ENCODE peak calls at places on chromosomes 12 and 14, in eight cellular contexts. B is A549, M is spleen, C is Peyer's patch, R is prostate gland, F is tibial nerve, E is stomach, X is H1. J is an unnamed sample. For H3K9me3, the result is how much of the 10 kb centered on the place peaks cover.

GRCh38 chr14:44662250-44662891 is 155.3 kb upstream of the FSCB start:
- DNase-seq in B (no peak), M (no peak), C (no peak), R (no peak), F (no peak), E (no peak), X (no peak), J (no peak)

GRCh38 chr14:52351191-52351560 is 37.1 kb downstream of the PTGER2 start:
- DNase-seq in B (no peak), M (no peak), C (no peak), R (no peak), F (no peak), E (no peak), X (no peak), J (no peak)

GRCh38 chr14:69610859-69611263 is 535 bp upstream of the SUSD6 start:
- DNase-seq in B (no peak), M (no peak), C (no peak), R (no peak), F (no peak), E (no peak), X (no peak), J (no peak)

GRCh38 chr12:93025145-93026103 is 96.3 kb upstream of the EEA1 start:
- DNase-seq in B (peak), M (no peak), C (no peak), R (peak), F (no peak), E (no peak), X (no peak), J (no peak)

GRCh38 chr12:74021937-74022336 is 515.7 kb upstream of the ATXN7L3B start:
- DNase-seq in B (peak), M (peak), C (no peak), R (no peak), F (no peak), E (peak), X (peak), J (no peak)

GRCh38 chr12:85468356-85469157 is 188.5 kb downstream of the ALX1 start:
- DNase-seq in B (peak), M (no peak), C (no peak), R (peak), F (no peak), E (peak), X (no peak), J (no peak)

GRCh38 chr12:4153343-4153892 is 120.1 kb upstream of the CCND2 start:
- DNase-seq in B (no peak), M (peak), C (peak), R (no peak), F (no peak), E (no peak), X (no peak), J (no peak)

GRCh38 chr12:29455087-29455486 is 42.4 kb downstream of the OVCH1 start:
- DNase-seq in B (no peak), M (no peak), C (no peak), R (no peak), F (no peak), E (no peak), X (no peak), J (no peak)

GRCh38 chr12:80690090-80690489 is 17.3 kb upstream of the MYF6 start:
- DNase-seq in B (no peak), M (no peak), C (no peak), R (no peak), F (no peak), E (no peak), X (no peak), J (no peak)

GRCh38 chr12:80692114-80692513 is 15.3 kb upstream of the MYF6 start:
- DNase-seq in B (no peak), M (no peak), C (no peak), R (no peak), F (no peak), E (no peak), X (no peak), J (no peak)

GRCh38 chr12:80690513-80690912 is 16.9 kb upstream of the MYF6 start:
- DNase-seq in B (no peak), M (no peak), C (no peak), R (no peak), F (no peak), E (no peak), X (no peak), J (no peak)
- TF ChIP-seq POLR2A in B (no peak), M (no peak), C (no peak), R (no peak), F (no peak), E (no peak), X (no peak), J (no peak)

DNA sequence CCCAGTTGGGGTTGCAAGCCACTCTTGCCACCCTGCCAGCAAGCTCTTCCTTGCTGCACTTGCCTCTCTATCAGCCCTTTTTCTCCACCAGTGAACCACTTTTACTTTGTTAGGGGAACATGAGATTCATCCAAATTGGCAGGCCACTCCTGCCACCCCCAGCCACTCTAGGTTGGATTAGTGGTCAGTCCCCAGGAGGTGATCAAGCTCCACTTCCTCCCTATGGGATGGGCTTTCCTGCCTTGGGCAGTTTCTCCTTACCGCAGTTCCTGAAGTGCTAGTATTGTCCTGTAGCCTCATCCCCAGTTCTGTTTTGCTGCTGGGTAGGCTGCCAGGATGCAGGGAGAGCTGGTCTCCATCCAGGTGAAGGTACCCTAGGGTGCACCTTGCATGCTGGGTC is 104.5 kb downstream of the ALG10 start:
- DNase-seq in B (no peak), M (no peak), C (no peak), R (no peak), F (no peak), E (no peak), X (no peak), J (no peak)
- H3K9me3 ChIP-seq in B (under half), M (under half), C (under half), R (under half), F (under half), E (under half), X (under half), J (under half)

GRCh38 chr12:124389537-124390441 is 94.9 kb downstream of the RFLNA start:
- DNase-seq in B (peak), M (no peak), C (peak), R (no peak), F (no peak), E (no peak), X (no peak), J (no peak)

GRCh38 chr12:124387510-124387855 is 92.6 kb downstream of the RFLNA start:
- DNase-seq in B (no peak), M (no peak), C (no peak), R (no peak), F (no peak), E (peak), X (no peak), J (no peak)

GRCh38 chr12:124390442-124391116 is 95.7 kb downstream of the RFLNA start:
- DNase-seq in B (peak), M (peak), C (peak), R (no peak), F (no peak), E (peak), X (no peak), J (no peak)

GRCh38 chr12:124388038-124388676 is 93.3 kb downstream of the RFLNA start:
- DNase-seq in B (no peak), M (no peak), C (no peak), R (no peak), F (no peak), E (no peak), X (no peak), J (no peak)

DNA sequence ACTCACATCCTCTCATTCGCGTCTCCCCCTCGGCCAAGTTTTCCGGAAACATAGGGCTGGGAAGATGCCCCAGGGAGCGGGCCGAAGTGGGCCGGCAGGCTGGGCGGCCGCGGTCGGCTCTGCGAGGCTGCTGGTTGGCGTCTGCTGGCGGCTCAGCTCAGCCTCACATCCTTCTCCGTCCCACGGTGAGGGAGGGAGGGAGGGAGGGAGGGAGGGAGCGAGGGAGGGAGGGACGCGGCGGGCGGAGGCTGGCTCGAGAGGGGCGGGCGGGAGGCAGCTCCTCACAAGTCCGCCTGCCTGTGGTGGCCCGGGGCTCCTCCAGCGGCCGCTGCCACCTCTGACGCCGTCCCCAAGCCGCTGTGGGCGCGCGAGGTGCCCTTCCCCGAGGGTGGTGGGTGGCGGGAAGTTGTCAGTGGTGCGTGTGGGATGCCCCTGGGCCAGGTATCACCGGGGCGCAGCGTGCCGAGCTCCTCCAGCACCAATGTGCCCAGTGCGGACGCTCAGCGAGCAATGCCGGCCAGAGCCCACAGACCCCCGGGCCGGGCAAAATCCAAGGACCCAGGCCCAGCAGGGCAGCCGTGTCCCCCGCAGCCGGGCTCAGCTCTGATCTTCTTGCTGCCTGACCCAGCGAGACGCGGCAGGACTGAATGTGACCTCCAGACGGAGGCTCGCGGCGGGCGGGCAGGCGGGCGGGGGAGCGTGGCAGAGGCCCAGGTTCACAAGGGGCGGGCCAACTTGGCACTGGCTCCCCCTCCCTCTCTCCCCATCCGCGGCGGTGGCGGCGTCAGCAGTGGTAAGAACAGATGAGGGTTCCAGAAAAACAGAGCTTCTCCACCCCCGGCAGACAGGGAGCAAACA is 94.0 kb downstream of the RFLNA start:
- DNase-seq in B (peak), M (peak), C (peak), R (peak), F (peak), E (peak), X (no peak), J (peak)
- TF ChIP-seq POLR2A in B (peak), M (no peak), C (peak), R (peak), F (peak), E (peak), X (no peak), J (peak)

GRCh38 chr14:105709281-105710118 is 183.1 kb downstream of the TMEM121 start:
- DNase-seq in B (no peak), M (peak), C (no peak), R (no peak), F (no peak), E (no peak), X (no peak), J (no peak)
- H3K9me3 ChIP-seq in B (under half), M (under half), C (under half), R (under half), F (under half), E (under half), X (under half), J (under half)

GRCh38 chr14:95449131-95449530 is 67.3 kb downstream of the SYNE3 start:
- DNase-seq in B (no peak), M (no peak), C (no peak), R (no peak), F (no peak), E (no peak), X (no peak), J (no peak)
- TF ChIP-seq POLR2A in B (no peak), M (no peak), C (no peak), R (no peak), F (no peak), E (no peak), X (no peak), J (no peak)

GRCh38 chr12:124519741-124520140 is 47.7 kb downstream of the NCOR2 start:
- DNase-seq in B (no peak), M (no peak), C (no peak), R (no peak), F (no peak), E (no peak), X (no peak), J (no peak)
- H3K9me3 ChIP-seq in B (under half), M (under half), C (under half), R (under half), F (under half), E (under half), X (under half), J (under half)

DNA sequence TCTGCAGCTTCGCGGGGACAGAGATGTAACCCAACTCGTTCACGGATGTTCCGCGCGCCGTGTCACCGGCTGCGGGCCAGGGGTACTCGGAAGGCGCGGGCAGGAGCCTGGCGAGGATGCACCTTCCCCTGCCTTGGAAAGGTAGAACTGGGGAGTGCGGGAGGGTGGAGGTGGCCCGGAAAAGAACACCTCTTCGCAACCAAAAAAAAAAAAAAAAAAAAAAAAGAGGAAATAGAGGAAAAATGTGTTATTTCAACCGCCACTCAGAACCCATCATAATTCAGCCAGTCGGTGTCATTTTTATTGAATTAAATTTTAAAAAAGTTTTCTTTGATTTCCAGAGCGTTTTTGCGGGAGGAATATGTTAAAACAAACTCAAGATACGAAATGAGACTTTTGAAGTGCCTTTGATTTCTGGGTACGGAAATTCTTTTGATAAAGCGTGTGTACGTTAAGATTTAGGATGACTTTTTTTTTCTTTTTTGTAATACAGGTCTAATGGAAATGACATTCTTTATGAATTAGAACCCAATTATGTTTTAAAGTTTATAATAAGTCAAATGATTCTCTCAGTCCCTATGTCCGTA is 8.9 kb downstream of the CDKN1B start:
- DNase-seq in B (no peak), M (no peak), C (no peak), R (no peak), F (no peak), E (no peak), X (no peak), J (no peak)
- TF ChIP-seq POLR2A in B (no peak), M (no peak), C (no peak), R (no peak), F (no peak), E (no peak), X (no peak), J (no peak)

GRCh38 chr14:80077262-80077661 is 134.0 kb downstream of the DIO2 start:
- DNase-seq in B (no peak), M (no peak), C (no peak), R (no peak), F (no peak), E (no peak), X (no peak), J (no peak)
- H3K9me3 ChIP-seq in B (under half), M (under half), C (under half), R (under half), F (under half), E (under half), X (under half), J (under half)

DNA sequence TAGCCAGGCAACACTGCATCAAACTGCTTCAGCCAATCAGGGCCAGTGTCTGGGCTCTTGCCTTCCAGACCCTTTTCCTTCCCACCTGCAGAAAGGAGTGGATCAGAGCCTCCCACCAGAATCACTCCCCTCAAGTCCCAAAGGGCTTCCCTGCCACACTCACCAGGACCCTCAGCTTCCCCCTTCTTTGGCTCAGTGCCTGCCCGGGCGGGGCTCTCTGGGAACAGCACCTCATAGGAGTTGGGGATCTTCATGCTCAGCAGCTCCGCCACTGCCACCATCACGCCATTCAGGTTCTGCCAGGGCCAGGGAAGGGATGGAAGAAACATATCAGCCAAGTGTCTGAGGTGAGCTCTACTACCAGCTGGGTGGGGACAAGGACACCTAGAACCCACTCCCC is 9.3 kb upstream of the PRKAG1 start:
- DNase-seq in B (no peak), M (no peak), C (no peak), R (no peak), F (no peak), E (no peak), X (no peak), J (no peak)
- TF ChIP-seq POLR2A in B (no peak), M (no peak), C (no peak), R (no peak), F (no peak), E (no peak), X (no peak), J (no peak)